ENCODE peak calls at places on chromosomes 11 and 22, in ten cellular contexts. N, R, J, G, C, Y, Z, M, E and W are unnamed samples.

GRCh38 chr22:36443198-36443770 is 38.2 kb downstream of the TXN2 start:
- DNase-seq in N (peak; percentile 34), R (no peak), J (no peak), G (no peak), C (no peak), Y (no peak), Z (no peak), M (no peak), E (no peak), W (no peak)

GRCh38 chr11:134939905-134940304 is 527.9 kb upstream of the B3GAT1 start:
- DNase-seq in N (no peak), R (peak; percentile 55), J (no peak), G (no peak), C (no peak), Y (no peak), Z (no peak), M (no peak), E (no peak), W (no peak)

GRCh38 chr11:87463486-87464102 is 425.9 kb downstream of the TMEM135 start:
- DNase-seq in N (no peak), R (no peak), J (no peak), G (peak; percentile 50), C (peak; percentile 10), Y (peak; percentile 26), Z (no peak), M (peak; percentile 68), E (peak; percentile 54), W (no peak)

GRCh38 chr11:46381046-46381835 is at the start of gene MDK:
- DNase-seq in N (peak; percentile 43), R (no peak), J (no peak), G (peak; percentile 40), C (no peak), Y (no peak), Z (no peak), M (no peak), E (no peak), W (peak; percentile 59)

GRCh38 chr11:77467993-77468392 is 5.9 kb downstream of the PAK1 start:
- DNase-seq in N (no peak), R (no peak), J (no peak), G (no peak), C (no peak), Y (peak; percentile 38), Z (no peak), M (peak; percentile 36), E (no peak), W (no peak)

GRCh38 chr11:73869234-73869949 is 7.3 kb downstream of the COA4 start:
- DNase-seq in N (peak; percentile 73), R (no peak), J (no peak), G (peak; percentile 15), C (no peak), Y (no peak), Z (peak; percentile 42), M (no peak), E (no peak), W (no peak)

GRCh38 chr11:126113515-126113957 is 50.9 kb upstream of the CDON start:
- DNase-seq in N (peak; percentile 93), R (peak; percentile 86), J (peak; percentile 93), G (peak; percentile 92), C (no peak), Y (peak; percentile 81), Z (peak; percentile 94), M (peak; percentile 93), E (peak; percentile 87), W (peak; percentile 88)

GRCh38 chr11:115301029-115301428 is 203.2 kb downstream of the CADM1 start:
- DNase-seq in N (no peak), R (no peak), J (no peak), G (peak; percentile 1), C (no peak), Y (no peak), Z (no peak), M (peak; percentile 30), E (peak; percentile 61), W (no peak)

GRCh38 chr11:75308116-75308515 is 43.3 kb downstream of the ARRB1 start:
- DNase-seq in N (no peak), R (no peak), J (peak; percentile 45), G (no peak), C (no peak), Y (no peak), Z (no peak), M (no peak), E (no peak), W (no peak)

GRCh38 chr11:134414772-134415765 is 3.0 kb upstream of the B3GAT1 start:
- DNase-seq in N (peak; percentile 25), R (no peak), J (no peak), G (no peak), C (no peak), Y (no peak), Z (no peak), M (no peak), E (no peak), W (no peak)

GRCh38 chr11:61949169-61950034 is 749 bp upstream of the BEST1 start:
- DNase-seq in N (peak; percentile 88), R (peak; percentile 78), J (peak; percentile 83), G (peak; percentile 91), C (peak; percentile 94), Y (peak; percentile 79), Z (peak; percentile 64), M (peak; percentile 70), E (no peak), W (peak; percentile 77)

GRCh38 chr11:19259487-19260345 is 19.0 kb upstream of the E2F8 start:
- DNase-seq in N (peak; percentile 56), R (peak; percentile 82), J (peak; percentile 64), G (peak; percentile 53), C (peak; percentile 26), Y (peak; percentile 37), Z (peak; percentile 66), M (peak; percentile 57), E (peak; percentile 36), W (peak; percentile 69)

GRCh38 chr22:24471570-24471969 is 23.6 kb upstream of the UPB1 start:
- DNase-seq in N (no peak), R (peak; percentile 82), J (peak; percentile 76), G (peak; percentile 10), C (no peak), Y (no peak), Z (peak; percentile 33), M (no peak), E (no peak), W (no peak)

GRCh38 chr11:75301602-75302345 is 49.7 kb downstream of the ARRB1 start:
- DNase-seq in N (peak; percentile 87), R (no peak), J (no peak), G (no peak), C (no peak), Y (no peak), Z (no peak), M (no peak), E (no peak), W (no peak)

GRCh38 chr22:23225724-23226496 is 45.6 kb downstream of the BCR start:
- DNase-seq in N (no peak), R (peak; percentile 60), J (peak; percentile 82), G (peak; percentile 50), C (no peak), Y (peak; percentile 61), Z (no peak), M (peak; percentile 87), E (peak; percentile 84), W (peak; percentile 77)

GRCh38 chr11:76698321-76699043 is 27.9 kb upstream of the LRRC32 start:
- DNase-seq in N (no peak), R (peak; percentile 18), J (no peak), G (peak; percentile 23), C (no peak), Y (no peak), Z (no peak), M (no peak), E (no peak), W (no peak)

GRCh38 chr11:126917531-126918204 is 82.9 kb downstream of the KIRREL3 start:
- DNase-seq in N (no peak), R (no peak), J (no peak), G (peak; percentile 98), C (peak; percentile 29), Y (peak; percentile 80), Z (no peak), M (peak; percentile 81), E (peak; percentile 96), W (no peak)

GRCh38 chr22:26399288-26399687 is 29.8 kb upstream of the ASPHD2 start:
- DNase-seq in N (no peak), R (no peak), J (no peak), G (no peak), C (no peak), Y (no peak), Z (no peak), M (no peak), E (no peak), W (no peak)

GRCh38 chr11:122733301-122733686 is 77.8 kb downstream of the UBASH3B start:
- DNase-seq in N (peak; percentile 85), R (peak; percentile 48), J (peak; percentile 66), G (no peak), C (no peak), Y (no peak), Z (peak; percentile 33), M (peak; percentile 71), E (no peak), W (peak; percentile 60)

GRCh38 chr11:87081358-87081757 is 43.6 kb downstream of the TMEM135 start:
- DNase-seq in N (no peak), R (no peak), J (no peak), G (no peak), C (no peak), Y (no peak), Z (no peak), M (no peak), E (no peak), W (no peak)

GRCh38 chr11:126601136-126601535 is 245.7 kb downstream of the ST3GAL4 start:
- DNase-seq in N (peak; percentile 35), R (no peak), J (no peak), G (no peak), C (no peak), Y (no peak), Z (no peak), M (no peak), E (no peak), W (no peak)